ENCODE peak calls at places on chromosomes 6 and 20, in seven cellular contexts. A, M, Q, C, H, K and X are unnamed samples.

GRCh38 chr6:170464524-170464979 is 88.6 kb downstream of the PSMB1 start:
- DNase-seq in M (no peak), K (no peak), C (no peak), Q (no peak), H (no peak), A (no peak), X (peak)

GRCh38 chr20:59435496-59435895 is 135.1 kb downstream of the EDN3 start:
- DNase-seq in H (no peak), A (no peak), C (no peak), Q (no peak), M (no peak), K (no peak), X (no peak)

GRCh38 chr6:82570083-82570482 is 206.5 kb downstream of the TPBG start:
- DNase-seq in M (no peak), H (no peak), Q (no peak), K (no peak), A (no peak), C (no peak), X (no peak)

GRCh38 chr6:84417261-84417660 is 189.8 kb upstream of the CEP162 start:
- DNase-seq in M (no peak), A (peak), Q (no peak), C (no peak), K (no peak), H (no peak), X (no peak)

GRCh38 chr20:6180531-6180930 is 57.7 kb upstream of the FERMT1 start:
- DNase-seq in Q (no peak), A (no peak), C (no peak), K (no peak), M (no peak), H (no peak), X (no peak)

GRCh38 chr6:24743944-24744335 is 25.0 kb upstream of the C6orf62 start:
- DNase-seq in A (no peak), C (no peak), Q (no peak), M (no peak), H (no peak), K (no peak), X (no peak)

GRCh38 chr20:56636701-56637100 is 7.6 kb downstream of the TFAP2C start:
- DNase-seq in Q (peak), A (no peak), K (no peak), M (no peak), C (no peak), H (no peak), X (no peak)

GRCh38 chr6:32886674-32887383 is 32.8 kb downstream of the PSMB9 start:
- DNase-seq in A (peak), M (no peak), H (no peak), K (no peak), C (no peak), Q (peak), X (no peak)

GRCh38 chr20:1215386-1216170 is 10.3 kb upstream of the RAD21L1 start:
- DNase-seq in C (no peak), A (no peak), M (no peak), H (no peak), K (no peak), Q (no peak), X (no peak)

GRCh38 chr20:48531505-48531904 is 296.3 kb downstream of the PREX1 start:
- DNase-seq in H (no peak), A (no peak), K (no peak), M (no peak), C (no peak), Q (no peak), X (no peak)

GRCh38 chr20:3248993-3249347 is 10.0 kb upstream of the SLC4A11 start:
- DNase-seq in A (no peak), Q (no peak), C (no peak), H (no peak), M (no peak), K (no peak), X (no peak)

GRCh38 chr20:46992640-46993035 is 98.0 kb downstream of the EYA2 start:
- DNase-seq in K (no peak), C (no peak), M (peak), A (no peak), H (no peak), Q (no peak), X (peak)

GRCh38 chr6:130980310-130981032 is 82.6 kb downstream of the EPB41L2 start:
- DNase-seq in H (no peak), A (no peak), M (no peak), K (no peak), Q (no peak), C (no peak), X (no peak)

GRCh38 chr6:56770011-56770520 is 127.4 kb upstream of the DST start:
- DNase-seq in M (no peak), Q (no peak), C (no peak), A (peak), H (no peak), K (no peak), X (no peak)

GRCh38 chr6:44341095-44341890 is 1.2 kb upstream of the SPATS1 start:
- DNase-seq in A (no peak), Q (no peak), C (no peak), K (no peak), M (no peak), H (no peak), X (no peak)

GRCh38 chr6:101080597-101080996 is 199.5 kb upstream of the ASCC3 start:
- DNase-seq in C (no peak), Q (peak), M (no peak), A (peak), K (no peak), H (no peak), X (no peak)

GRCh38 chr6:107655245-107655644 is 165.3 kb downstream of the SOBP start:
- DNase-seq in Q (no peak), C (no peak), H (no peak), A (no peak), K (peak), M (peak), X (peak)

GRCh38 chr6:1227935-1228753 is 83.8 kb upstream of the FOXQ1 start:
- DNase-seq in H (no peak), K (no peak), A (no peak), C (peak), Q (no peak), M (no peak), X (peak)

GRCh38 chr6:94144807-94145206 is 725.4 kb upstream of the EPHA7 start:
- DNase-seq in K (no peak), M (no peak), C (no peak), H (no peak), Q (no peak), A (no peak), X (no peak)

GRCh38 chr20:54389872-54390271 is 85.5 kb upstream of the DOK5 start:
- DNase-seq in Q (no peak), C (no peak), M (no peak), A (no peak), H (no peak), K (no peak), X (no peak)

GRCh38 chr6:150813993-150814359 is 51.5 kb upstream of the MTHFD1L start:
- DNase-seq in C (peak), K (no peak), Q (no peak), H (no peak), A (peak), M (no peak), X (no peak)

GRCh38 chr20:32570401-32571190 is 14.5 kb downstream of the NOL4L start:
- DNase-seq in M (peak), H (no peak), A (no peak), Q (no peak), K (no peak), C (no peak), X (peak)

GRCh38 chr6:128516514-128516898 is 3.9 kb downstream of the PTPRK start:
- DNase-seq in K (no peak), H (no peak), C (no peak), Q (peak), A (peak), M (no peak), X (peak)

GRCh38 chr6:109303647-109304283 is 78.5 kb downstream of the CD164 start:
- DNase-seq in M (no peak), H (no peak), K (no peak), A (no peak), C (peak), Q (no peak), X (peak)

GRCh38 chr20:63072231-63072791 is 65.5 kb upstream of the BHLHE23 start:
- DNase-seq in K (no peak), A (no peak), H (no peak), Q (no peak), M (no peak), C (no peak), X (no peak)

GRCh38 chr6:40887904-40888303 is 151.1 kb downstream of the UNC5CL start:
- DNase-seq in K (no peak), C (no peak), M (no peak), H (no peak), A (no peak), Q (no peak), X (no peak)

GRCh38 chr20:35091808-35092523 is 641 bp downstream of the TRPC4AP start:
- DNase-seq in K (no peak), Q (peak), H (no peak), C (no peak), M (no peak), A (peak), X (peak)

GRCh38 chr6:2412731-2413130 is 167.3 kb upstream of the GMDS start:
- DNase-seq in C (no peak), A (peak), M (no peak), Q (no peak), K (no peak), H (no peak), X (no peak)

GRCh38 chr20:12570371-12570770 is 438.4 kb upstream of the SPTLC3 start:
- DNase-seq in A (no peak), H (peak), C (peak), M (peak), Q (peak), K (peak), X (peak)

GRCh38 chr20:38001173-38001875 is 31.9 kb downstream of the TTI1 start:
- DNase-seq in H (no peak), C (peak), Q (peak), A (peak), K (no peak), M (no peak), X (no peak)

GRCh38 chr20:51695574-51696303 is 72.5 kb downstream of the ATP9A start:
- DNase-seq in A (peak), K (no peak), Q (peak), C (no peak), M (no peak), H (no peak), X (peak)

GRCh38 chr6:26594730-26595632 is 1.8 kb upstream of the ABT1 start:
- DNase-seq in Q (peak), A (peak), C (no peak), M (peak), H (peak), K (peak), X (peak)

GRCh38 chr20:40617594-40617993 is 71.4 kb downstream of the MAFB start:
- DNase-seq in M (no peak), Q (no peak), C (no peak), A (no peak), H (no peak), K (no peak), X (no peak)

GRCh38 chr6:125423047-125423446 is 121.3 kb upstream of the HDDC2 start:
- DNase-seq in A (no peak), C (no peak), Q (no peak), K (no peak), H (no peak), M (no peak), X (no peak)

DNA sequence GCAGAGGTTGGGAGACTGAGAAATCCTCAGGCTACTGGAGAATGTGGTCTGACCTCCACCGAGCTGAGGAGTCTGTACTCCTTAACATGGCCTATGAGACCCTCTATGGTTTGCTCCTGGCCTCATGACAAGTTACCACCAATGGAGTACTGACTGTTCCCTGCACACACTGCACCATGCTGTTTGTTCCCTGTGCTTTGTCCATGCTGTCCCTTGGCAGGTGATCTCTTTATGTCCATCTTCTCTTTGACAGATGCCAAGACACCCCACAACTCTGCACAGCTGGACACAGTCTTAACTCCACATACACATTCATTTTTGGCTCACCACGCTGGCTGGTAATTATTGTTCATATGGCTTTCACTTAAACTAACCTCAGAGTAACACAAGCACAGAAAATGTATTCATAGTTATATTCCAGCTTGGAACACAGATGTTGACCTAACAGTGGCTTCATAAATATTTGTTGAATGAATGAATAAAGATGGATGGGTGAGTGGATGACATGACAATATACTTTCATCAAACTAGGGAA is 258.0 kb downstream of the ATXN1 start:
- DNase-seq in A (no peak), H (no peak), K (no peak), M (no peak), C (no peak), Q (no peak), X (no peak)
- H2BK5ac ChIP-seq in A (peak), H (no peak), K (no peak), M (no peak), C (no peak), Q (no peak), X (no peak)

GRCh38 chr6:110681543-110682459 is 133.5 kb downstream of the CDK19 start:
- DNase-seq in M (no peak), H (no peak), A (peak), C (no peak), K (no peak), Q (peak), X (no peak)
- H3K27ac ChIP-seq in M (no peak), H (no peak), A (no peak), C (no peak), K (no peak), Q (no peak), X (no peak)

DNA sequence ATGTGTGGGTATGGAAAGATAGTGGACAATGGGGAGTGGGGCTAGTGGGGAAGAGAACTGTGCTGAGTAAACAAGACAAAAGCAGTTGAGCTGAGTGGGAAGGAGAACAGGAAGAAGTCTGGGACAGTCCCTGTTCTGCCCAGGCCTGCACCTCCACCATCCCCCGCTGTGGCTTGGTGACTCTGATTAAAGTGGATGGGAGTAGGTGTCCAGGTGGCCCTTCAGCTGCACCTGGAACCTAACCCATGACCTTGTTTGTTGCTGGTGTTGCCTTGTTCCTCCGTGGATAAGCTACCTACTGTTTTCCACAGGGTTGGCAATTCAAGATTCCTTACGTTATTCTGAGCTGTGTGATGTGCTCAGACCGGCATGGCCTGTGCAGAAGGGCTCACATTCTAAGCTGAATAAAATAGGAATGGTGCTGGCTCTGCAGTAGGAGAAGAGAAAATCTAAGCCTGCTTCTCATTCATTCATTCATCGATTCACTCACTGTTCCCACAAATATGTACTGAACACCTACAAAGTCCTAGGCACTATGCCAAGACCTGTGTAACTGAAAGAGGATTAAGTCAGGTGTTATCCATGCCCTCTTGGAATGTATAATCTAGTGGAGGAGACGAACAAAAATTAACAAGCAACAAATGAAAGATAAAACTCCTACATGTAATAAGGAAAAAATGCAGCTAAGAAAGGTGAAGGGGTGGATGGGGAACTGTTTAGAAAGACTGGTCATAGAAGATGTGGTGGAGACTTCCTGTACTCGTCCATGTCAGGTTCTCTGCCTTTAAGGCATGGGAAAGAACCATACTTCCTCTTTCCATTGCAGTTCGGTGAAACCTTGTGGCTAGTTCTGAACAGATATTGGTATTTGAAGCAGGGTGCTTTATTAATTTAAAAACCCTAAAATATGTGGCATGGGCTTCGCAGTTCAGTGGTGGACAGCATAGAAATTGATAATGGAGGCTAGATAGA is 10.1 kb upstream of the CALHM6 start:
- DNase-seq in Q (no peak), C (peak), A (no peak), H (no peak), K (no peak), M (no peak), X (no peak)
- H3K4me2 ChIP-seq in Q (no peak), C (no peak), A (no peak), H (no peak), K (no peak), M (no peak), X (no peak)

GRCh38 chr6:5464096-5464885 is 203.0 kb downstream of the FARS2 start:
- DNase-seq in K (no peak), H (no peak), A (peak), Q (peak), M (no peak), C (no peak), X (no peak)

GRCh38 chr6:5466459-5466858 is 205.1 kb downstream of the FARS2 start:
- DNase-seq in Q (peak), M (no peak), K (no peak), A (peak), C (no peak), H (no peak), X (peak)

GRCh38 chr6:5461365-5461764 is 200.1 kb downstream of the FARS2 start:
- DNase-seq in Q (no peak), K (no peak), M (no peak), C (no peak), A (no peak), H (no peak), X (no peak)

GRCh38 chr6:5459346-5459745 is 198.0 kb downstream of the FARS2 start:
- DNase-seq in Q (no peak), A (no peak), H (no peak), C (no peak), K (no peak), M (no peak), X (no peak)

DNA sequence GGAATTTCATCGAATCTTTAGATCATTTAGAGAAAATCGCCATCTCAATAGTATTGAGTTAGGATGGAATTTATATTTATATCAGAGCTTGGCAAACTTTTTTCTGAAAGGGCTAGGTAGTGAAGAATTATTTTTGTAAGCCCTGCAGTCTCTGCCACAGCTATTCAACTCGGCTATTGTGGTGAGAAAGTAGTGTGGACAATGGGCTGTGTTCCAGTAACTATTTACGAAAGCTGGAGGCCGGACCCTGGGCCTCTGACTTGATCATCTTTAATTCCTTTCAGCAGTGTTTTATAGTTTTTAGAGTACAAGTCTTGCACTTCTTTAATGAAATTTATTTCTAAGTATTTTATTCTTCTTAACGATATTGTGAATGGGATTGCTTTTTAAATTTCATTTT is 201.5 kb downstream of the FARS2 start:
- DNase-seq in C (no peak), Q (no peak), A (no peak), H (no peak), M (no peak), K (no peak), X (no peak)
- H2BK5ac ChIP-seq in C (no peak), Q (no peak), A (no peak), H (no peak), M (no peak), K (no peak), X (no peak)

DNA sequence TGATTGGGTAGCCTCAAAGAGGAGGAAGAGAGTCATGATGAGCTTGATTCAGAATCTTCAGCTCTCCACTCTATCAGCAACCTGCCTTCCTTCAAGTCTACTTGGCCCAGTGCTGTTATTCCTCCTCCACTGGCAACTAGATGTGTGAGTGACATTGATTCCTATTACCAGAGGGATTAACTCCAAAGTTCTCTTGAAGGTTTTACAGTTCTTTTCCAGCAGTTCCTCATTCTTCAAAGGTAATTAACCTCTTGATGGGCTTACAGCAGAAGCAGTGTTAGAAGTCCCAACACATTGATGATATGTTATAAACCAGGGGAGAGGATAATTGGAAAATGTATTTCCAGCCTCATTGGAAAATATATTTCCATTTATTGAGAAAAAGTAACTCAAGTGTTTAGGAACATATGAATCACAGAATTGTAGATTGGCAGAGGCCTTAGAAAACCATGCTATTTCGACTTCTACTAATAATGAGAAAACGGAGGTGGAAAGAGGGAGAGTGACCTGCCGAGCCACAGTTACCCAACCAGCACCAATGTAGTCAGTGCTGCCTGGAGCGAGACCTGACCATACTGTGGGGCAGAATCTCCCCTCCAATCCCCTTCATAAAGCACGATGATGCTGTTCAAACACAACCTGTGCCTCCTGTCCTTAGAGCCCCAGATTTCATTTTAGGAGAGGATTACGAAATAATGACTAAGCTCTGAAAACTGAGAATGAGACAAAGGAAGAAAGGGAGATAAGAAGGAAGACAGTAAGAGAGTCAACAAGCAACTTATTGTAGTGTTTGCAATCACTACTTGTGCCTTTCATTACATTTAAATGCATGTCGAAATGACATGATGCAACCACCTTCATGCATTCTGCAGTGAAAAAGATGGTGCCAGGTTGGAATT is 70.8 kb downstream of the ATXN1 start:
- DNase-seq in M (no peak), K (no peak), Q (peak), A (peak), H (no peak), C (peak), X (no peak)
- H3K27ac ChIP-seq in M (no peak), K (no peak), Q (no peak), A (peak), H (no peak), C (no peak), X (no peak)

DNA sequence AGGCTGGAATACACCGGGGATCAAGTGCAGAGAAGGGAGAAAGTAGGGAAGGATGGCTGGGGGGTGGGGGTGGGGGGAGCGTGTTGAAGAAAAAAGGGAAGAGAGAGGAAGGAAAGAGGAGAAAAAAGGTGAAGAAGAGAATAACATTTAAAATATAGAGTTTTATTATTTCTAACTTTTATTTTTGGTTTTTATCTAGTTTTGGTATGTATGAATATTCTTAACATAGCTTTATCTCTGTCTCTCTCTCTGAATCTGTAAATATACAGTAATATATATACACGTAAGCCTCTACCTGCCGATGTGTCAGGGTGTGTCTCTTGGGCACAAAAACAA is 30.0 kb downstream of the HLA-F start:
- DNase-seq in Q (no peak), H (no peak), M (no peak), C (no peak), K (no peak), A (no peak), X (no peak)
- H3K4me2 ChIP-seq in Q (peak), H (no peak), M (no peak), C (peak), K (no peak), A (no peak), X (no peak)